ENCODE peak calls at places on chromosomes 12 and 14, in four cellular contexts. One of them, this sample, is unnamed. For H3K36me3, the result is how much of the 10 kb centered on the place peaks cover.

GRCh38 chr14:92922883-92923743 is at the start of gene CHGA:
- DNase-seq in heart right ventricle: peak
- DNase-seq in lower lobe of right lung: peak
- DNase-seq in gastrocnemius medialis: no peak
- DNase-seq in this sample: no peak

GRCh38 chr12:55736780-55737580 is 5.9 kb upstream of the GDF11 start:
- DNase-seq in heart right ventricle: peak
- DNase-seq in lower lobe of right lung: peak
- DNase-seq in gastrocnemius medialis: no peak
- DNase-seq in this sample: no peak

GRCh38 chr12:95385246-95385645 is 88.7 kb upstream of the METAP2 start:
- DNase-seq in heart right ventricle: no peak
- DNase-seq in lower lobe of right lung: no peak
- DNase-seq in gastrocnemius medialis: peak
- DNase-seq in this sample: no peak

GRCh38 chr12:95304673-95305198 is 87.1 kb downstream of the VEZT start:
- DNase-seq in heart right ventricle: no peak
- DNase-seq in lower lobe of right lung: no peak
- DNase-seq in gastrocnemius medialis: no peak
- DNase-seq in this sample: no peak

GRCh38 chr14:24673534-24674203 is 39.7 kb upstream of the GZMB start:
- DNase-seq in heart right ventricle: no peak
- DNase-seq in lower lobe of right lung: no peak
- DNase-seq in gastrocnemius medialis: no peak
- DNase-seq in this sample: no peak

GRCh38 chr12:87127272-87127671 is 871.1 kb upstream of the MGAT4C start:
- DNase-seq in heart right ventricle: no peak
- DNase-seq in lower lobe of right lung: no peak
- DNase-seq in gastrocnemius medialis: no peak
- DNase-seq in this sample: no peak

GRCh38 chr14:25833341-25834121 is 764.3 kb downstream of the NOVA1 start:
- DNase-seq in heart right ventricle: no peak
- DNase-seq in lower lobe of right lung: no peak
- DNase-seq in gastrocnemius medialis: no peak
- DNase-seq in this sample: no peak

GRCh38 chr12:120361506-120362208 is 7.3 kb downstream of the MSI1 start:
- DNase-seq in heart right ventricle: peak
- DNase-seq in lower lobe of right lung: no peak
- DNase-seq in gastrocnemius medialis: no peak
- DNase-seq in this sample: no peak

GRCh38 chr14:52072266-52072780 is 3.5 kb upstream of the NID2 start:
- DNase-seq in heart right ventricle: no peak
- DNase-seq in lower lobe of right lung: no peak
- DNase-seq in gastrocnemius medialis: no peak
- DNase-seq in this sample: peak

GRCh38 chr14:68680541-68681051 is 112.3 kb downstream of the ZFP36L1 start:
- DNase-seq in heart right ventricle: no peak
- DNase-seq in lower lobe of right lung: no peak
- DNase-seq in gastrocnemius medialis: peak
- DNase-seq in this sample: no peak

GRCh38 chr14:98270201-98270600 is 1001.8 kb downstream of the BCL11B start:
- DNase-seq in heart right ventricle: no peak
- DNase-seq in lower lobe of right lung: no peak
- DNase-seq in gastrocnemius medialis: no peak
- DNase-seq in this sample: no peak

GRCh38 chr12:32897688-32898573 is 1.4 kb upstream of the PKP2 start:
- DNase-seq in heart right ventricle: no peak
- DNase-seq in lower lobe of right lung: no peak
- DNase-seq in gastrocnemius medialis: no peak
- DNase-seq in this sample: no peak

GRCh38 chr14:77649326-77649725 is 32.9 kb upstream of the SPTLC2 start:
- DNase-seq in heart right ventricle: no peak
- DNase-seq in lower lobe of right lung: no peak
- DNase-seq in gastrocnemius medialis: no peak
- DNase-seq in this sample: no peak

GRCh38 chr12:118237053-118237665 is 101.2 kb downstream of the PEBP1 start:
- DNase-seq in heart right ventricle: no peak
- DNase-seq in lower lobe of right lung: no peak
- DNase-seq in gastrocnemius medialis: no peak
- DNase-seq in this sample: no peak

GRCh38 chr12:65313704-65314317 is 35.3 kb downstream of the MSRB3 start:
- DNase-seq in heart right ventricle: no peak
- DNase-seq in lower lobe of right lung: no peak
- DNase-seq in gastrocnemius medialis: no peak
- DNase-seq in this sample: no peak

GRCh38 chr12:131413006-131413405 is 297.9 kb upstream of the SFSWAP start:
- DNase-seq in heart right ventricle: no peak
- DNase-seq in lower lobe of right lung: no peak
- DNase-seq in gastrocnemius medialis: no peak
- DNase-seq in this sample: no peak

GRCh38 chr12:107891967-107892366 is 117.5 kb downstream of the ASCL4 start:
- DNase-seq in heart right ventricle: no peak
- DNase-seq in lower lobe of right lung: no peak
- DNase-seq in gastrocnemius medialis: no peak
- DNase-seq in this sample: no peak

GRCh38 chr14:74469548-74470518 is 23.3 kb downstream of the NPC2 start:
- DNase-seq in heart right ventricle: no peak
- DNase-seq in lower lobe of right lung: no peak
- DNase-seq in gastrocnemius medialis: no peak
- DNase-seq in this sample: peak

GRCh38 chr12:110930348-110931314 is 10.3 kb upstream of the MYL2 start:
- DNase-seq in heart right ventricle: no peak
- DNase-seq in lower lobe of right lung: no peak
- DNase-seq in gastrocnemius medialis: no peak
- DNase-seq in this sample: no peak

GRCh38 chr14:104747876-104748275 is 5.1 kb upstream of the SIVA1 start:
- DNase-seq in heart right ventricle: no peak
- DNase-seq in lower lobe of right lung: no peak
- DNase-seq in gastrocnemius medialis: no peak
- DNase-seq in this sample: no peak

GRCh38 chr12:6195665-6196535 is 4.3 kb upstream of the CD9 start:
- DNase-seq in heart right ventricle: peak
- DNase-seq in lower lobe of right lung: peak
- DNase-seq in gastrocnemius medialis: peak
- DNase-seq in this sample: peak

GRCh38 chr12:56529656-56530055 is 8.0 kb downstream of the RBMS2 start:
- DNase-seq in heart right ventricle: no peak
- DNase-seq in lower lobe of right lung: no peak
- DNase-seq in gastrocnemius medialis: no peak
- DNase-seq in this sample: no peak

GRCh38 chr14:75258079-75258802 is 20.4 kb upstream of the FOS start:
- DNase-seq in heart right ventricle: no peak
- DNase-seq in lower lobe of right lung: peak
- DNase-seq in gastrocnemius medialis: peak
- DNase-seq in this sample: no peak

GRCh38 chr12:53489242-53489915 is 9.9 kb downstream of the MAP3K12 start:
- DNase-seq in heart right ventricle: no peak
- DNase-seq in lower lobe of right lung: no peak
- DNase-seq in gastrocnemius medialis: no peak
- DNase-seq in this sample: no peak
- H3K27ac ChIP-seq in heart right ventricle: no peak
- H3K27ac ChIP-seq in lower lobe of right lung: no peak
- H3K27ac ChIP-seq in gastrocnemius medialis: no peak
- H3K27ac ChIP-seq in this sample: no peak

GRCh38 chr14:54788701-54789100 is 113.9 kb downstream of the GCH1 start:
- DNase-seq in heart right ventricle: no peak
- DNase-seq in lower lobe of right lung: no peak
- DNase-seq in gastrocnemius medialis: no peak
- DNase-seq in this sample: no peak
- H3K36me3 ChIP-seq in heart right ventricle: half or more
- H3K36me3 ChIP-seq in lower lobe of right lung: under half
- H3K36me3 ChIP-seq in gastrocnemius medialis: under half
- H3K36me3 ChIP-seq in this sample: under half

GRCh38 chr12:22788913-22789312 is 163.9 kb downstream of the ETNK1 start:
- DNase-seq in heart right ventricle: no peak
- DNase-seq in lower lobe of right lung: no peak
- DNase-seq in gastrocnemius medialis: no peak
- DNase-seq in this sample: no peak

GRCh38 chr12:22792198-22792597 is 167.2 kb downstream of the ETNK1 start:
- DNase-seq in heart right ventricle: no peak
- DNase-seq in lower lobe of right lung: no peak
- DNase-seq in gastrocnemius medialis: no peak
- DNase-seq in this sample: no peak

DNA sequence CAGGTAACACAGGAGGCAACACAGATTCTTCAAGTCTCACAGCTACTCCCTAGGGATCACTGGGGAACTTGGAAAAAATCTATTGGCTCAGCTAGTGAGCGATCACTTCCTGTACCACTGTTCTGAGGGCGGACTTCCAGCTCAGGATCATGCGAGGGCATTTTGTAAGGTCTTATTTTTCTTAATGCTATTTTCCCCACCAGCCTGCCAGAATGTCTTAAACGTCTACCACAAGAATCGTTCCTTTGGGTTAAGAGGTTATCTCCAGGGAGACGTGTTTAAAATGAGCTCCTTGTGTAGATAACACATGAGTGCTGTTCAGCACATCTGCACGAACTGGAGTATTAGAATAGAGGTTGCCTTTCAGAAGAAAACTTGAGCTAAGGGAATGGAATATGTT is 162.6 kb downstream of the ETNK1 start:
- DNase-seq in heart right ventricle: no peak
- DNase-seq in lower lobe of right lung: no peak
- DNase-seq in gastrocnemius medialis: no peak
- DNase-seq in this sample: no peak
- H3K27ac ChIP-seq in heart right ventricle: no peak
- H3K27ac ChIP-seq in lower lobe of right lung: peak
- H3K27ac ChIP-seq in gastrocnemius medialis: no peak
- H3K27ac ChIP-seq in this sample: peak

DNA sequence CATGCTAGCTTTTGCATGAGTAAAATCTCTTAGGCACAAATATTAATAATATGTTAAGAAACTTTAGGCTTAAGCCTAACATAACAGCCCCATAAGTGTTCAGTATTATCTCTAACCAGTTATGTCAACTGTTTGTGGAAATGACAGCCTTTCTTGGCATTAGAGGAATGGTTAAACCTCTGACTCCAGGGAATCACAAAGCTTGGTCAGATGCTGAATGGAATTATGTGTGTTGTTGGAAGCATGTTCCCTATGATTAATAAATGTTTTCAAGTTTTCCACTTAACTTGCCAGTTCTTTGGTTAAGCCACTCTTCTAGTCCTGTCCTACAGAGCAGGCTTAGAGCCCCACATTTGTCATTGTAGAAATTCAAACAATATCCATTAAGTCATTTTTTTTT is 17.0 kb downstream of the PSEN1 start:
- DNase-seq in heart right ventricle: no peak
- DNase-seq in lower lobe of right lung: no peak
- DNase-seq in gastrocnemius medialis: no peak
- DNase-seq in this sample: no peak
- H3K36me3 ChIP-seq in heart right ventricle: half or more
- H3K36me3 ChIP-seq in lower lobe of right lung: half or more
- H3K36me3 ChIP-seq in gastrocnemius medialis: under half
- H3K36me3 ChIP-seq in this sample: half or more

GRCh38 chr12:2242206-2242605 is 189.4 kb downstream of the CACNA1C start:
- DNase-seq in heart right ventricle: no peak
- DNase-seq in lower lobe of right lung: no peak
- DNase-seq in gastrocnemius medialis: no peak
- DNase-seq in this sample: no peak

GRCh38 chr12:2242816-2243215 is 190.0 kb downstream of the CACNA1C start:
- DNase-seq in heart right ventricle: no peak
- DNase-seq in lower lobe of right lung: no peak
- DNase-seq in gastrocnemius medialis: no peak
- DNase-seq in this sample: no peak

GRCh38 chr12:2246358-2246757 is 193.6 kb downstream of the CACNA1C start:
- DNase-seq in heart right ventricle: no peak
- DNase-seq in lower lobe of right lung: no peak
- DNase-seq in gastrocnemius medialis: no peak
- DNase-seq in this sample: no peak

GRCh38 chr12:2243275-2243674 is 190.5 kb downstream of the CACNA1C start:
- DNase-seq in heart right ventricle: no peak
- DNase-seq in lower lobe of right lung: no peak
- DNase-seq in gastrocnemius medialis: no peak
- DNase-seq in this sample: no peak

GRCh38 chr12:2244013-2244861 is 191.4 kb downstream of the CACNA1C start:
- DNase-seq in heart right ventricle: no peak
- DNase-seq in lower lobe of right lung: no peak
- DNase-seq in gastrocnemius medialis: no peak
- DNase-seq in this sample: no peak
- H3K27ac ChIP-seq in heart right ventricle: peak
- H3K27ac ChIP-seq in lower lobe of right lung: no peak
- H3K27ac ChIP-seq in gastrocnemius medialis: peak
- H3K27ac ChIP-seq in this sample: peak

GRCh38 chr14:45211295-45211694 is 41.7 kb downstream of the MIS18BP1 start:
- DNase-seq in heart right ventricle: no peak
- DNase-seq in lower lobe of right lung: no peak
- DNase-seq in gastrocnemius medialis: no peak
- DNase-seq in this sample: no peak
- H3K36me3 ChIP-seq in heart right ventricle: half or more
- H3K36me3 ChIP-seq in lower lobe of right lung: half or more
- H3K36me3 ChIP-seq in gastrocnemius medialis: under half
- H3K36me3 ChIP-seq in this sample: under half

GRCh38 chr12:76679778-76680177 is 84.1 kb upstream of the ZDHHC17 start:
- DNase-seq in heart right ventricle: no peak
- DNase-seq in lower lobe of right lung: no peak
- DNase-seq in gastrocnemius medialis: no peak
- DNase-seq in this sample: no peak

GRCh38 chr12:76680940-76681339 is 83.0 kb upstream of the ZDHHC17 start:
- DNase-seq in heart right ventricle: no peak
- DNase-seq in lower lobe of right lung: no peak
- DNase-seq in gastrocnemius medialis: no peak
- DNase-seq in this sample: no peak

GRCh38 chr12:76688001-76688400 is 75.9 kb upstream of the ZDHHC17 start:
- DNase-seq in heart right ventricle: no peak
- DNase-seq in lower lobe of right lung: no peak
- DNase-seq in gastrocnemius medialis: no peak
- DNase-seq in this sample: no peak

GRCh38 chr12:76688627-76689026 is 75.3 kb upstream of the ZDHHC17 start:
- DNase-seq in heart right ventricle: no peak
- DNase-seq in lower lobe of right lung: no peak
- DNase-seq in gastrocnemius medialis: no peak
- DNase-seq in this sample: no peak

DNA sequence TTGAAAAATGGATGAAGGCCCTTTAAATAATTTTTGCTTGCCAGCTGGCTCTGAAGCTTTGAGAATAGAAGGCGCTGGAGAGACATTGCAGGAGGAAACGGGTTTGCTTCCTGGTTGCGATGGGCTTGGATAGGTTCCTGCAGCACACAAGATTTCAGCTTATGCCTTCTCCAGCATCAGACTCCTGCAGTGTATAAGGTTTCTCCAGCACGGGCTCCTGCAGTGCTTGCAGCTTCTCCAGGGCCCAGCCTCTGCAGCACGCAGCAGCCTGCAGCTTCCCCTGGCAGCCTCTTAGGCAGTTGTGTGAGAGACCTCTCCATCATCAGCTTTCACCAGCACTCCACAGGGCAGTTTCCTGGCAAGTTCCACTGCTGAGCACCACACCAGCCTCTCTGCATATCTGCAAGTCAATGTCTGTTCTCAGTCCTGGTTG is 78.7 kb upstream of the ZDHHC17 start:
- DNase-seq in heart right ventricle: peak
- DNase-seq in lower lobe of right lung: no peak
- DNase-seq in gastrocnemius medialis: no peak
- DNase-seq in this sample: no peak
- H3K27ac ChIP-seq in heart right ventricle: no peak
- H3K27ac ChIP-seq in lower lobe of right lung: no peak
- H3K27ac ChIP-seq in gastrocnemius medialis: no peak
- H3K27ac ChIP-seq in this sample: no peak

This sample was measured in esophagus muscularis mucosa.